ENCODE peak calls at places on chromosomes 3 and 15, in six cellular contexts. One of them, this sample, is unnamed.

GRCh38 chr3:50264964-50265485 is 3.9 kb upstream of the SEMA3B start:
- DNase-seq in neural progenitor cell: no peak
- DNase-seq in tibial artery: no peak
- DNase-seq in AG10803: no peak
- DNase-seq in fibroblast of lung: no peak
- DNase-seq in brain microvascular endothelial cell: no peak
- DNase-seq in this sample: no peak

GRCh38 chr3:172253200-172253599 is 195.1 kb downstream of the GHSR start:
- DNase-seq in neural progenitor cell: no peak
- DNase-seq in tibial artery: no peak
- DNase-seq in AG10803: no peak
- DNase-seq in fibroblast of lung: no peak
- DNase-seq in brain microvascular endothelial cell: no peak
- DNase-seq in this sample: no peak

GRCh38 chr15:41341519-41341918 is 8.8 kb downstream of the NUSAP1 start:
- DNase-seq in neural progenitor cell: no peak
- DNase-seq in tibial artery: no peak
- DNase-seq in AG10803: no peak
- DNase-seq in fibroblast of lung: no peak
- DNase-seq in brain microvascular endothelial cell: no peak
- DNase-seq in this sample: no peak

GRCh38 chr3:115728013-115728412 is 104.7 kb downstream of the GAP43 start:
- DNase-seq in neural progenitor cell: no peak
- DNase-seq in tibial artery: no peak
- DNase-seq in AG10803: no peak
- DNase-seq in fibroblast of lung: no peak
- DNase-seq in brain microvascular endothelial cell: no peak
- DNase-seq in this sample: no peak

GRCh38 chr3:33299395-33300081 is 22.3 kb downstream of the FBXL2 start:
- DNase-seq in neural progenitor cell: no peak
- DNase-seq in tibial artery: no peak
- DNase-seq in AG10803: peak
- DNase-seq in fibroblast of lung: peak
- DNase-seq in brain microvascular endothelial cell: peak
- DNase-seq in this sample: no peak

GRCh38 chr3:45984331-45985312 is 11.0 kb downstream of the FYCO1 start:
- DNase-seq in neural progenitor cell: no peak
- DNase-seq in tibial artery: no peak
- DNase-seq in AG10803: peak
- DNase-seq in fibroblast of lung: peak
- DNase-seq in brain microvascular endothelial cell: no peak
- DNase-seq in this sample: no peak

GRCh38 chr3:23455775-23456174 is 252.6 kb downstream of the UBE2E2 start:
- DNase-seq in neural progenitor cell: no peak
- DNase-seq in tibial artery: no peak
- DNase-seq in AG10803: peak
- DNase-seq in fibroblast of lung: peak
- DNase-seq in brain microvascular endothelial cell: peak
- DNase-seq in this sample: no peak

GRCh38 chr3:65617209-65617608 is 421.5 kb downstream of the MAGI1 start:
- DNase-seq in neural progenitor cell: no peak
- DNase-seq in tibial artery: no peak
- DNase-seq in AG10803: no peak
- DNase-seq in fibroblast of lung: no peak
- DNase-seq in brain microvascular endothelial cell: no peak
- DNase-seq in this sample: no peak

GRCh38 chr3:81838455-81838854 is 77.0 kb upstream of the GBE1 start:
- DNase-seq in neural progenitor cell: no peak
- DNase-seq in tibial artery: no peak
- DNase-seq in AG10803: no peak
- DNase-seq in fibroblast of lung: no peak
- DNase-seq in brain microvascular endothelial cell: no peak
- DNase-seq in this sample: no peak

GRCh38 chr3:136931587-136931986 is 26.2 kb upstream of the IL20RB start:
- DNase-seq in neural progenitor cell: no peak
- DNase-seq in tibial artery: no peak
- DNase-seq in AG10803: no peak
- DNase-seq in fibroblast of lung: no peak
- DNase-seq in brain microvascular endothelial cell: no peak
- DNase-seq in this sample: no peak

GRCh38 chr3:188212308-188212969 is 58.5 kb downstream of the LPP start:
- DNase-seq in neural progenitor cell: no peak
- DNase-seq in tibial artery: peak
- DNase-seq in AG10803: peak
- DNase-seq in fibroblast of lung: peak
- DNase-seq in brain microvascular endothelial cell: no peak
- DNase-seq in this sample: no peak

GRCh38 chr15:77846360-77846759 is 213.6 kb upstream of the LINGO1 start:
- DNase-seq in neural progenitor cell: no peak
- DNase-seq in tibial artery: no peak
- DNase-seq in AG10803: peak
- DNase-seq in fibroblast of lung: no peak
- DNase-seq in brain microvascular endothelial cell: no peak
- DNase-seq in this sample: no peak

GRCh38 chr3:125055165-125055912 is 458 bp downstream of the HEG1 start:
- DNase-seq in neural progenitor cell: no peak
- DNase-seq in tibial artery: no peak
- DNase-seq in AG10803: no peak
- DNase-seq in fibroblast of lung: no peak
- DNase-seq in brain microvascular endothelial cell: no peak
- DNase-seq in this sample: peak

DNA sequence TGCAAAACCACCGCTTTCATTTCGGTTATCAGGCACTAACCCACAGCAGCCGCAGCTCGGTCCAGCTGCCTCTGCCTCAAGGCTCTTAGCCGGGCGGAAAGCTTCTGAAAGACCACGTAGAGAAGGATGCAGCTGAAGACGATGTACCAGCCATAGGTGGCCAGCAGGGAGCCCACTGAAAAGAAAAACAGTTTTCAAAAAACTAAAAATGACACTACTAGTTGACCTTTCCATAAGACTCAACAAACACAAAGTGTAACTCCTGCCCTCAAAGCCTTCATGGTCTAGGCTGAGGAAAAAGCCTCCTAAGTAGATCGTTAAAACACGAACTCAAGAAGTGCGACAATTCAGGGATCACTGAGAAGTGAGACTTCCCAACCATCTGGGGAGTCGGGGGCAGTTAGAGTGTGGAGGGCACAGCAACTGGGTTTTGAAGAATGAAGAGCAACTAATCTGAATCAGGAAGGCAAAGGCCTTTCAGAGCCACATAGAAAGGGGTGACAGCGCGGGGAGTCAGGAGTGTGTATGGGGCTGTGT is 716 bp downstream of the SELENOS start:
- DNase-seq in neural progenitor cell: peak
- DNase-seq in tibial artery: no peak
- DNase-seq in AG10803: peak
- DNase-seq in fibroblast of lung: peak
- DNase-seq in brain microvascular endothelial cell: peak
- DNase-seq in this sample: no peak
- TF ChIP-seq CTCF in neural progenitor cell: peak
- TF ChIP-seq CTCF in tibial artery: no peak
- TF ChIP-seq CTCF in AG10803: peak
- TF ChIP-seq CTCF in fibroblast of lung: no peak
- TF ChIP-seq CTCF in brain microvascular endothelial cell: peak
- TF ChIP-seq CTCF in this sample: peak

GRCh38 chr3:158095302-158095997 is 10.8 kb downstream of the SHOX2 start:
- DNase-seq in neural progenitor cell: peak
- DNase-seq in tibial artery: no peak
- DNase-seq in AG10803: no peak
- DNase-seq in fibroblast of lung: no peak
- DNase-seq in brain microvascular endothelial cell: no peak
- DNase-seq in this sample: no peak
- H3K4me3 ChIP-seq in neural progenitor cell: peak
- H3K4me3 ChIP-seq in tibial artery: no peak
- H3K4me3 ChIP-seq in AG10803: no peak
- H3K4me3 ChIP-seq in fibroblast of lung: no peak
- H3K4me3 ChIP-seq in brain microvascular endothelial cell: no peak
- H3K4me3 ChIP-seq in this sample: no peak

GRCh38 chr3:58250093-58250707 is 12.6 kb downstream of the ABHD6 start:
- DNase-seq in neural progenitor cell: no peak
- DNase-seq in tibial artery: no peak
- DNase-seq in AG10803: no peak
- DNase-seq in fibroblast of lung: no peak
- DNase-seq in brain microvascular endothelial cell: no peak
- DNase-seq in this sample: no peak

GRCh38 chr3:58246148-58247051 is 8.8 kb downstream of the ABHD6 start:
- DNase-seq in neural progenitor cell: no peak
- DNase-seq in tibial artery: no peak
- DNase-seq in AG10803: no peak
- DNase-seq in fibroblast of lung: no peak
- DNase-seq in brain microvascular endothelial cell: no peak
- DNase-seq in this sample: no peak

GRCh38 chr3:58251653-58252052 is 14.1 kb downstream of the ABHD6 start:
- DNase-seq in neural progenitor cell: no peak
- DNase-seq in tibial artery: no peak
- DNase-seq in AG10803: no peak
- DNase-seq in fibroblast of lung: no peak
- DNase-seq in brain microvascular endothelial cell: no peak
- DNase-seq in this sample: no peak

GRCh38 chr3:58254144-58254543 is 16.6 kb downstream of the ABHD6 start:
- DNase-seq in neural progenitor cell: no peak
- DNase-seq in tibial artery: no peak
- DNase-seq in AG10803: no peak
- DNase-seq in fibroblast of lung: no peak
- DNase-seq in brain microvascular endothelial cell: no peak
- DNase-seq in this sample: no peak

GRCh38 chr3:58249358-58250092 is 11.9 kb downstream of the ABHD6 start:
- DNase-seq in neural progenitor cell: peak
- DNase-seq in tibial artery: no peak
- DNase-seq in AG10803: no peak
- DNase-seq in fibroblast of lung: peak
- DNase-seq in brain microvascular endothelial cell: no peak
- DNase-seq in this sample: no peak
- TF ChIP-seq CTCF in neural progenitor cell: peak
- TF ChIP-seq CTCF in tibial artery: no peak
- TF ChIP-seq CTCF in AG10803: peak
- TF ChIP-seq CTCF in fibroblast of lung: no peak
- TF ChIP-seq CTCF in brain microvascular endothelial cell: peak
- TF ChIP-seq CTCF in this sample: no peak

DNA sequence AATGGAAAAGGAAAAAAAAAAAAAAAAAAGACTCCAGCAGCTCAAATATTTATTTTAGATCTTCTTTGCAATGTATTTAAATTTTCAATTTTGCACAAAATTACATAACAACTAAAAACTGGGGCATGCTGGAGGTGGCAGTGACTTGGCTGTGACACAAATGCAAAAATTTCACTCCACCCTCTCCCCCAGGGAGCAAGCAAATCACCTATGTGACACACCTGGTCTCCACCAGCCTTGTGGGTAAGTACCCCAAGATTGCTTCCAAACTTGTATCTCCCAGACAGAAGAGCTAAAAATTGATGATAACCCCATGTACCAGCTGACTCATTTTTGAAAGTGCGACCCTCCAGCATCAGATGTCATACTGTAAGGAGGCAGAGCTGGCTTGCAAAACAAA is 32.0 kb downstream of the UBE3A start:
- DNase-seq in neural progenitor cell: no peak
- DNase-seq in tibial artery: no peak
- DNase-seq in AG10803: no peak
- DNase-seq in fibroblast of lung: no peak
- DNase-seq in brain microvascular endothelial cell: no peak
- DNase-seq in this sample: no peak
- H3K4me3 ChIP-seq in neural progenitor cell: no peak
- H3K4me3 ChIP-seq in tibial artery: no peak
- H3K4me3 ChIP-seq in AG10803: no peak
- H3K4me3 ChIP-seq in fibroblast of lung: no peak
- H3K4me3 ChIP-seq in brain microvascular endothelial cell: no peak
- H3K4me3 ChIP-seq in this sample: no peak

GRCh38 chr15:40334541-40334940 is 6.2 kb downstream of the CCDC9B start:
- DNase-seq in neural progenitor cell: no peak
- DNase-seq in tibial artery: no peak
- DNase-seq in AG10803: no peak
- DNase-seq in fibroblast of lung: no peak
- DNase-seq in brain microvascular endothelial cell: no peak
- DNase-seq in this sample: no peak

GRCh38 chr15:40334941-40335795 is 5.6 kb downstream of the CCDC9B start:
- DNase-seq in neural progenitor cell: no peak
- DNase-seq in tibial artery: no peak
- DNase-seq in AG10803: no peak
- DNase-seq in fibroblast of lung: no peak
- DNase-seq in brain microvascular endothelial cell: no peak
- DNase-seq in this sample: no peak

GRCh38 chr15:40338041-40338657 is 2.6 kb downstream of the CCDC9B start:
- DNase-seq in neural progenitor cell: peak
- DNase-seq in tibial artery: peak
- DNase-seq in AG10803: peak
- DNase-seq in fibroblast of lung: peak
- DNase-seq in brain microvascular endothelial cell: peak
- DNase-seq in this sample: peak

GRCh38 chr15:40337597-40337996 is 3.1 kb downstream of the CCDC9B start:
- DNase-seq in neural progenitor cell: no peak
- DNase-seq in tibial artery: peak
- DNase-seq in AG10803: no peak
- DNase-seq in fibroblast of lung: no peak
- DNase-seq in brain microvascular endothelial cell: no peak
- DNase-seq in this sample: no peak

GRCh38 chr15:40336129-40337122 is 4.3 kb downstream of the CCDC9B start:
- DNase-seq in neural progenitor cell: peak
- DNase-seq in tibial artery: no peak
- DNase-seq in AG10803: no peak
- DNase-seq in fibroblast of lung: no peak
- DNase-seq in brain microvascular endothelial cell: no peak
- DNase-seq in this sample: no peak
- TF ChIP-seq CTCF in neural progenitor cell: peak
- TF ChIP-seq CTCF in tibial artery: no peak
- TF ChIP-seq CTCF in AG10803: no peak
- TF ChIP-seq CTCF in fibroblast of lung: no peak
- TF ChIP-seq CTCF in brain microvascular endothelial cell: peak
- TF ChIP-seq CTCF in this sample: no peak